ENCODE peak calls at places on chromosomes 2 and 18, in six cellular contexts. One of them, this sample, is unnamed.

GRCh38 chr2:101501443-101501842 is 26.5 kb upstream of the RFX8 start:
- DNase-seq in activated effector memory CD4-positive, alpha-beta T cell treated with anti-CD3 and anti-CD28 coated beads, Interleukin-2, amount 50 U/mL, for 16 hours: no peak
- DNase-seq in left lobe of liver: no peak
- DNase-seq in GM12865: no peak
- DNase-seq in heart right ventricle: no peak
- DNase-seq in ecto neural progenitor cell: no peak
- DNase-seq in this sample: no peak

GRCh38 chr18:54647176-54647575 is 56.1 kb downstream of the DYNAP start:
- DNase-seq in GM12865: peak; percentile 38
- DNase-seq in ecto neural progenitor cell: no peak
- DNase-seq in left lobe of liver: no peak
- DNase-seq in heart right ventricle: no peak
- DNase-seq in activated effector memory CD4-positive, alpha-beta T cell treated with anti-CD3 and anti-CD28 coated beads, Interleukin-2, amount 50 U/mL, for 16 hours: no peak
- DNase-seq in this sample: no peak

GRCh38 chr2:109126501-109126860 is 2.5 kb upstream of the SH3RF3 start:
- DNase-seq in GM12865: no peak
- DNase-seq in activated effector memory CD4-positive, alpha-beta T cell treated with anti-CD3 and anti-CD28 coated beads, Interleukin-2, amount 50 U/mL, for 16 hours: no peak
- DNase-seq in heart right ventricle: no peak
- DNase-seq in ecto neural progenitor cell: no peak
- DNase-seq in left lobe of liver: no peak
- DNase-seq in this sample: peak; percentile 22

GRCh38 chr18:58350526-58350925 is 278.4 kb downstream of the ALPK2 start:
- DNase-seq in heart right ventricle: no peak
- DNase-seq in ecto neural progenitor cell: no peak
- DNase-seq in left lobe of liver: no peak
- DNase-seq in GM12865: no peak
- DNase-seq in activated effector memory CD4-positive, alpha-beta T cell treated with anti-CD3 and anti-CD28 coated beads, Interleukin-2, amount 50 U/mL, for 16 hours: no peak
- DNase-seq in this sample: no peak

GRCh38 chr2:144458536-144458935 is 61.4 kb downstream of the ZEB2 start:
- DNase-seq in activated effector memory CD4-positive, alpha-beta T cell treated with anti-CD3 and anti-CD28 coated beads, Interleukin-2, amount 50 U/mL, for 16 hours: no peak
- DNase-seq in heart right ventricle: no peak
- DNase-seq in left lobe of liver: no peak
- DNase-seq in ecto neural progenitor cell: no peak
- DNase-seq in GM12865: no peak
- DNase-seq in this sample: no peak

GRCh38 chr2:149313512-149313972 is 16.8 kb upstream of the LYPD6 start:
- DNase-seq in activated effector memory CD4-positive, alpha-beta T cell treated with anti-CD3 and anti-CD28 coated beads, Interleukin-2, amount 50 U/mL, for 16 hours: no peak
- DNase-seq in heart right ventricle: no peak
- DNase-seq in left lobe of liver: no peak
- DNase-seq in ecto neural progenitor cell: no peak
- DNase-seq in GM12865: peak; percentile 56
- DNase-seq in this sample: no peak

GRCh38 chr18:58784601-58785137 is 80.0 kb upstream of the ZNF532 start:
- DNase-seq in left lobe of liver: no peak
- DNase-seq in activated effector memory CD4-positive, alpha-beta T cell treated with anti-CD3 and anti-CD28 coated beads, Interleukin-2, amount 50 U/mL, for 16 hours: no peak
- DNase-seq in heart right ventricle: peak; percentile 26
- DNase-seq in GM12865: no peak
- DNase-seq in ecto neural progenitor cell: peak; percentile 52
- DNase-seq in this sample: no peak

GRCh38 chr2:210399440-210400041 is 77.0 kb downstream of the LANCL1 start:
- DNase-seq in left lobe of liver: no peak
- DNase-seq in GM12865: peak; percentile 8
- DNase-seq in heart right ventricle: no peak
- DNase-seq in ecto neural progenitor cell: no peak
- DNase-seq in activated effector memory CD4-positive, alpha-beta T cell treated with anti-CD3 and anti-CD28 coated beads, Interleukin-2, amount 50 U/mL, for 16 hours: no peak
- DNase-seq in this sample: no peak

GRCh38 chr2:100292022-100292580 is 30.2 kb downstream of the LONRF2 start:
- DNase-seq in left lobe of liver: no peak
- DNase-seq in ecto neural progenitor cell: no peak
- DNase-seq in heart right ventricle: no peak
- DNase-seq in activated effector memory CD4-positive, alpha-beta T cell treated with anti-CD3 and anti-CD28 coated beads, Interleukin-2, amount 50 U/mL, for 16 hours: peak; percentile 80
- DNase-seq in GM12865: peak; percentile 4
- DNase-seq in this sample: no peak

GRCh38 chr2:169354244-169354643 is 8.1 kb downstream of the LRP2 start:
- DNase-seq in GM12865: no peak
- DNase-seq in ecto neural progenitor cell: no peak
- DNase-seq in left lobe of liver: no peak
- DNase-seq in activated effector memory CD4-positive, alpha-beta T cell treated with anti-CD3 and anti-CD28 coated beads, Interleukin-2, amount 50 U/mL, for 16 hours: no peak
- DNase-seq in heart right ventricle: no peak
- DNase-seq in this sample: no peak

GRCh38 chr18:3995476-3996102 is 459.5 kb downstream of the DLGAP1 start:
- DNase-seq in ecto neural progenitor cell: peak; percentile 55
- DNase-seq in activated effector memory CD4-positive, alpha-beta T cell treated with anti-CD3 and anti-CD28 coated beads, Interleukin-2, amount 50 U/mL, for 16 hours: peak; percentile 79
- DNase-seq in left lobe of liver: no peak
- DNase-seq in GM12865: peak; percentile 84
- DNase-seq in heart right ventricle: no peak
- DNase-seq in this sample: no peak

GRCh38 chr2:6791682-6792081 is 74.0 kb downstream of the CMPK2 start:
- DNase-seq in GM12865: no peak
- DNase-seq in heart right ventricle: no peak
- DNase-seq in ecto neural progenitor cell: no peak
- DNase-seq in left lobe of liver: no peak
- DNase-seq in activated effector memory CD4-positive, alpha-beta T cell treated with anti-CD3 and anti-CD28 coated beads, Interleukin-2, amount 50 U/mL, for 16 hours: no peak
- DNase-seq in this sample: no peak

GRCh38 chr2:15746354-15747171 is 154.9 kb downstream of the DDX1 start:
- DNase-seq in ecto neural progenitor cell: no peak
- DNase-seq in left lobe of liver: no peak
- DNase-seq in heart right ventricle: no peak
- DNase-seq in activated effector memory CD4-positive, alpha-beta T cell treated with anti-CD3 and anti-CD28 coated beads, Interleukin-2, amount 50 U/mL, for 16 hours: no peak
- DNase-seq in GM12865: no peak
- DNase-seq in this sample: no peak

This sample was measured in mesenteric fat pad.